ENCODE peak calls at places on chromosome 20, in four cellular contexts. Q is transverse colon, V is ovary, P is SK-N-SH. K is an unnamed sample.

GRCh38 chr20:48822879-48823385 is 4.9 kb downstream of the PREX1 start:
- DNase-seq in Q (peak; percentile 24), V (no peak), P (no peak), K (no peak)

GRCh38 chr20:3046677-3047462 is 1.0 kb downstream of the MRPS26 start:
- DNase-seq in P (no peak), V (no peak), Q (no peak), K (peak; percentile 33)

GRCh38 chr20:31710423-31711250 is 12.0 kb downstream of the BCL2L1 start:
- DNase-seq in Q (no peak), V (no peak), P (no peak), K (peak; percentile 76)

GRCh38 chr20:36400901-36401300 is 94.8 kb downstream of the DLGAP4 start:
- DNase-seq in P (peak; percentile 81), V (no peak), Q (no peak), K (no peak)

GRCh38 chr20:63082308-63082938 is 75.7 kb upstream of the BHLHE23 start:
- DNase-seq in Q (no peak), V (no peak), P (no peak), K (peak; percentile 39)

GRCh38 chr20:36663026-36663425 is 17.0 kb upstream of the SLA2 start:
- DNase-seq in P (no peak), Q (no peak), V (no peak), K (no peak)

GRCh38 chr20:8073024-8073832 is 53.7 kb upstream of the TMX4 start:
- DNase-seq in V (no peak), P (no peak), Q (no peak), K (no peak)

GRCh38 chr20:59010995-59011873 is 4.2 kb upstream of the CTSZ start:
- DNase-seq in P (no peak), Q (no peak), V (no peak), K (peak; percentile 25)

GRCh38 chr20:61360940-61361339 is 108.9 kb downstream of the CDH4 start:
- DNase-seq in P (no peak), V (no peak), Q (no peak), K (no peak)

GRCh38 chr20:11170565-11170964 is 496.8 kb upstream of the JAG1 start:
- DNase-seq in V (no peak), Q (no peak), P (no peak), K (no peak)

GRCh38 chr20:36575066-36575743 is 1.8 kb downstream of the TGIF2 start:
- DNase-seq in V (peak; percentile 81), Q (peak; percentile 53), P (peak; percentile 81), K (peak; percentile 67)

GRCh38 chr20:7371518-7372158 is 568.6 kb downstream of the HAO1 start:
- DNase-seq in Q (no peak), P (no peak), V (no peak), K (no peak)

GRCh38 chr20:38342716-38343106 is 3.6 kb upstream of the LBP start:
- DNase-seq in Q (no peak), V (no peak), P (no peak), K (no peak)
- H3K27ac ChIP-seq in Q (peak overlapping the region; percentile 38), V (no peak overlapping the region), P (no peak overlapping the region), K (no peak overlapping the region)

DNA sequence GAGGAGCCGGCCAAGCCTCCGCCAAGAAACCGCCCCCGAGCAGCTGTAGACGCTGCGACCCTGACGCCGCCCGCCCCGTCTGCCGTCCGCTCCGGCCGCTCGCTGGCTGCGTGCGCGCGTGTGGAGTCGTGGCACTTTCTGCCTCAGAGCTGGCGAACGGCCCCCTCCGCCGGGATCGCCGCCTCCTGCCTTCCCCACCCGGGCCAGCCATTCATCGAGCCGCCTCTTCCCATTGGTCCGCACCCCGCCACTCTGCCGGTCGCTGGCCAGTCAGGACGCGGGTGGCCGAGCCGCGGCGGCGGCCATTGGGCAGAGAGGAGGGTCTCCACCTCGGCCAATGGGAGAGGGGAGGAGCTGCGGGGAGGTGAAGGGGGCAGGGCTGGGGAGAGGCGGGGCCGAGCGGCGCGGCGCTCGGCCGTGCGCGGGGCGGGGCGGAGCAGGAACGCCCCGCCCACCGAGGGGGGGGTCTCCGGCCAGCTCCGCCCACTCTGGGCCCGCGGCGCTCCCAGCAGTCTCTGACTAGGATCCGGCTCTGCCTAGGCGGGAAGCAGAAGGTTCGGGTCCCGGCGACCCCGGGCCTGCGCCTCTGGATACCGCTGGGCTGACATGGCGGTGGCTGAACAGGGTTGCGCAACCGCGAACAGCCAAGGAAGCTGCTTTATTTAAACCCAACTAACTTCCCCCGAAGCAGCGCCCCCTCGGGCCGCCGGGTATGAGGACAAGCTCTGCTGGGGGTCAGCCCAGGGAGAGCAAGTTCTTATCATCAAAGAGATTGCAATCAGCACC is at the start of gene RRBP1:
- DNase-seq in P (peak; percentile 98), V (peak; percentile 98), Q (peak; percentile 99), K (peak; percentile 99)
- TF ChIP-seq EP300 in P (no peak), V (no peak), Q (peak; percentile 38), K (no peak)

GRCh38 chr20:34877002-34877264 is 521 bp downstream of the ACSS2 start:
- DNase-seq in V (no peak), Q (no peak), P (no peak), K (no peak)
- H3K27ac ChIP-seq in V (peak overlapping the region; percentile 26), Q (peak overlapping the region; percentile 93), P (peak overlapping the region; percentile 39), K (peak overlapping the region; percentile 92)

GRCh38 chr20:1895674-1896496 is 678 bp downstream of the SIRPA start:
- DNase-seq in P (no peak), Q (no peak), V (peak; percentile 37), K (no peak)

GRCh38 chr20:1896859-1897258 is 1.7 kb downstream of the SIRPA start:
- DNase-seq in Q (no peak), V (no peak), P (no peak), K (no peak)

GRCh38 chr20:1893721-1894470 is 1.3 kb upstream of the SIRPA start:
- DNase-seq in V (peak; percentile 75), P (no peak), Q (no peak), K (no peak)

GRCh38 chr20:1894951-1895673 is at the start of gene SIRPA:
- DNase-seq in P (peak; percentile 91), Q (peak; percentile 49), V (peak; percentile 84), K (peak; percentile 55)

DNA sequence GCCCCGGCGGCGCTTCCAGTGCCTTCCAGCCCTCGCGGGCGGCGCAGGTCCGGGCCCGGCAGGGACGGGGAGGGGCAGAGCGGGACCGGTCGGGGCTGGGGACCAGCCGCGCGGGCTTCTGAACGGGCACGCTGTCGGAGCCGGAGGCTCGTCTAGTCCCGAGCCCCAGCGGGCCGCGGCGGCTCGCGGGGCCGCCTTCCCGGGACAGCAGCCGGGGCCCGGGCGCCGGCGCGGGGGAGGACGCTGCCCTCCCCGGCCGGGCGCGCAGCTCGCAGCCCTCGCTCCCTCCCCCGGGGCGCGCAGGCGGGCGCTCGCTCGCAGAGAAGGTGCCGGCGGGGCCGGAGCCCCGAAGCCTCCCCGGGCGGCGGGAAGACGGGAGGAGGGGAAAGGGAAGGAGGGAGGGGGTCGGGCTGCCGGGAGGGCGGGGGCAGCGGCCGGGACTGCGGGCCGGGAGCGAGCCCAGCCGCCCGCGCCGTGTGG is 696 bp upstream of the SIRPA start:
- DNase-seq in V (peak; percentile 74), P (peak; percentile 92), Q (peak; percentile 59), K (peak; percentile 62)
- TF ChIP-seq EP300 in V (no peak), P (no peak), Q (no peak), K (no peak)

DNA sequence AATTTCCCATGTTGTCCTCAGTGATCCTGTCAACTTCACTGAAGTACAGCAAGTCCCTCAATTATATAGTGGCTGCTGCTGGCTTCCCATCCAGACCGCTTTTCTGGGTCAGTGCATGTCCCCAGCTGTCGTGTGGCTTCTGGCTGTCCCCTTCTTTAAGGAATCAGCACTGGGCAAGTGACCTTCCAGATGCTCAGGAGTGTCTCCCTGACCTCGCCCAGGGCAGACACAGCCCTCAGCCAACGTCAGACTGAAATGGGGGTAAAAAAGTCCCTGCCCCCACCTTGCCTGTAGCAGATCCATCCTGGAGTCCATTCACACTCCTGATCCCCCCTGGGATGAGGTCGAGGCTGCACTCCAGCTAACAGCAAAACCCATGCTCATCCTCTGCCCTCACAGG is 23.7 kb downstream of the OVOL2 start:
- DNase-seq in P (no peak), V (no peak), Q (no peak), K (no peak)
- H3K27ac ChIP-seq in P (no peak overlapping the region), V (no peak overlapping the region), Q (peak overlapping the region; percentile 87), K (no peak overlapping the region)

DNA sequence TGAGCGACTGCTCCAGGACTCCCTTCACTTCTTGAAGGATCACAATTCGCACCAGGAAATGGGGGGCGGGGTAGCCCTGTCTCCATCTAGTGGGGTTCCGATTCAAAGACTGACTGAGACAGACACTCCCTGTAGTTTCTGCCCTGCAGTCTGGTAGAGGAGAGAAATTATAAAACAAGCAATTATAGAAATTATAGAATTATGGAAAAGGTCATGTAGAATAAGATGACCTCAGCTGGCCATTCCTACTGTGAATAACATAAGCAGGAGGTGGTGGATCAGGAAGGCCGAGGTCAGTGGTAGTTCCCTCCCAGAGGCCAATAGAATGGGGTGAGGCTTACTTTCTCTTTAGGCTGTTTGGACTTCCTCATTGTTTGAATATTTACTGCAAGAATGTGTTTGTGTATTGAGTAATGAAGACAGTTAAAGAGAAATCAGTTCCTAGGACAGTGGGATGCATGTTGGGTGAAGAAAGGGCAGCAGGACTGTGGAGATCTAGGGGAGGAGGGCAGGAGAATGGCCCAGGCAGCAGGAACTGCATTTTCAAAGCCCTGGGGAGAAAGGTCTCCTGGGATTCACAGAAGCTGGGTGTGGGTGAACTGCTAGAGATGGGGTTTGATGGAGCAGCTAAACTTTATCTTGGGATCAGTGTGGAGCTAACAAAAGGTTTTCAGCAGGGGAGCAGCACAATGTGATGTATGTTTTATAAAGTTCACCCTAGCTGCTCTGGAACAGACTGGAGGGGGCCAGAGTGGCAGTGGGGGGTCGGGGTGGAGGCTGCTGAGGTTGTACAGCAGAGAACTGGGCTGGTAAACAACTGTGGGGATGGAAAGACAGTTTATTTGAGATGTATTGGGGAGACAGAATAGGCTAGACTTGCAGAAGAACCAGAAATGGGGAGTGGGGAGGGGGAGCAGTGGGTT is 2.1 kb downstream of the ZNF341 start:
- DNase-seq in P (no peak), V (no peak), Q (peak; percentile 69), K (peak; percentile 32)
- TF ChIP-seq EP300 in P (no peak), V (no peak), Q (no peak), K (no peak)

DNA sequence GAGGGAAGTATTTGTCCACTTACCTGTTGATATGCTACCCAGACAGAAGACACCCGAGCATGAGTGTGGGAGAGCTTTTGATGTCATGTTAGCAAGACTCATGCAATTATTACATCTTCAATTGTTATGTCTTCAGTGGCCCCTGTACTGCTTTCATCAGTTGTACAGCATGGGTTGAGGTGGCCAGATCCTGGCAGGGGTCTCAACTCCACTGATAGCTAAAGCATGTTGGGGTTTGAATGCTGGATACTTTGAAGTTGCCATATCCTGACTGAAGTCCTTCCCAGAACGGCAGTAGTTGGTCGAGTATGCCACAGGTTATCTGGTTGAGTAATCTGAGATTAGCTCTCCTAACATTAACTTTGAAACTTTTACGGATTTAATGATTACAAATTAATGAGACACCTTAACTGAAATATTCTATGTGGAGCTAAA is 46.7 kb downstream of the LRRN4 start:
- DNase-seq in P (peak; percentile 11), V (no peak), Q (no peak), K (no peak)
- H3K27ac ChIP-seq in P (no peak overlapping the region), V (no peak overlapping the region), Q (peak overlapping the region; percentile 95), K (peak overlapping the region; percentile 87)